ENCODE peak calls at places on chromosomes 2 and 18, in six cellular contexts. O is PC-9; C is foreskin fibroblast; H is CD8-positive, alpha-beta T cell; Q is OCI-LY7; R is effector memory CD4-positive, alpha-beta T cell. T is an unnamed sample.

GRCh38 chr2:173644146-173644545 is 289.5 kb downstream of the CDCA7 start:
- DNase-seq in O (no peak), C (peak), H (no peak), Q (no peak), R (no peak), T (no peak)

GRCh38 chr2:1635826-1636225 is 108.5 kb downstream of the PXDN start:
- DNase-seq in O (no peak), C (no peak), H (no peak), Q (no peak), R (no peak), T (no peak)

GRCh38 chr2:207469380-207469779 is 60.4 kb upstream of the CREB1 start:
- DNase-seq in O (no peak), C (no peak), H (no peak), Q (no peak), R (no peak), T (no peak)

GRCh38 chr2:60335533-60336237 is 217.8 kb downstream of the BCL11A start:
- DNase-seq in O (no peak), C (no peak), H (no peak), Q (no peak), R (no peak), T (no peak)

GRCh38 chr2:102147935-102148334 is 5.4 kb downstream of the IL1R1 start:
- DNase-seq in O (no peak), C (no peak), H (no peak), Q (no peak), R (no peak), T (peak)

GRCh38 chr18:71682591-71682990 is 861.6 kb downstream of the CBLN2 start:
- DNase-seq in O (no peak), C (no peak), H (no peak), Q (no peak), R (no peak), T (no peak)

GRCh38 chr18:67318651-67319050 is 197.9 kb downstream of the DSEL start:
- DNase-seq in O (no peak), C (peak), H (no peak), Q (no peak), R (no peak), T (no peak)

GRCh38 chr2:58870704-58871103 is 629.6 kb upstream of the FANCL start:
- DNase-seq in O (no peak), C (no peak), H (no peak), Q (peak), R (no peak), T (peak)

GRCh38 chr2:54626131-54626530 is 97.3 kb upstream of the EML6 start:
- DNase-seq in O (no peak), C (no peak), H (no peak), Q (no peak), R (no peak), T (no peak)

GRCh38 chr2:9613291-9613690 is 17.5 kb downstream of the YWHAQ start:
- DNase-seq in O (peak), C (peak), H (no peak), Q (no peak), R (no peak), T (no peak)

GRCh38 chr18:27969206-27969605 is 207.7 kb downstream of the CDH2 start:
- DNase-seq in O (no peak), C (no peak), H (no peak), Q (no peak), R (no peak), T (no peak)

GRCh38 chr2:226692521-226693126 is 107.0 kb downstream of the IRS1 start:
- DNase-seq in O (no peak), C (no peak), H (no peak), Q (no peak), R (no peak), T (no peak)

GRCh38 chr2:26523750-26524149 is 45.8 kb upstream of the OTOF start:
- DNase-seq in O (no peak), C (no peak), H (no peak), Q (no peak), R (no peak), T (no peak)

GRCh38 chr2:240326246-240326645 is 109.2 kb upstream of the GPC1 start:
- DNase-seq in O (no peak), C (no peak), H (no peak), Q (no peak), R (no peak), T (no peak)

GRCh38 chr18:13446024-13446423 is 227.5 kb downstream of the LDLRAD4 start:
- DNase-seq in O (no peak), C (no peak), H (no peak), Q (no peak), R (no peak), T (no peak)

GRCh38 chr2:64922482-64923384 is 66.5 kb upstream of the SLC1A4 start:
- DNase-seq in O (no peak), C (no peak), H (no peak), Q (peak), R (no peak), T (no peak)

GRCh38 chr2:101473911-101474751 is 781 bp downstream of the RFX8 start:
- DNase-seq in O (no peak), C (peak), H (peak), Q (no peak), R (no peak), T (no peak)

GRCh38 chr2:231519975-231520555 is 10.2 kb downstream of the NMUR1 start:
- DNase-seq in O (no peak), C (no peak), H (no peak), Q (no peak), R (no peak), T (no peak)

DNA sequence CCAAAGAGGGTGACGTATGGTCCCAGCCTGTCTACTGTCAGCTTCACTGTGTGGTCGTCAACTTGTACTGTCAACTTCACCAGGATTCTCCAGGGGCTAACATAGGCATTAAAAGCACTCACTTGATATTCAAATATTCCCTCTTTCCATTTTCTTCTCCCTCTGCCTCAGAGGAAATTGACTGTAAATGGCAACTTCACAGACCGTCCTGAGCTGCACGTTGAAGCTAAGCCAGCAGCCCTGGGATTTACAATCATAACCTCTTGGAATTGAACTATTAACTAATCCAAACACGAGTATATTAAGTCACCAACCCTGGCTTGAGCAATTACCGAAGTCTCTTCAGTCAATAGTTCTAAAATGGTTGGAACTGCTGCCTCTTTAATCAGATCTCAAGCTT is 38.5 kb downstream of the SLC4A3 start:
- DNase-seq in O (no peak), C (no peak), H (no peak), Q (no peak), R (no peak), T (no peak)
- H3K4me3 ChIP-seq in O (no peak), C (no peak), H (no peak), Q (no peak), R (no peak), T (no peak)

GRCh38 chr18:22168360-22168921 is 948 bp upstream of the GATA6 start:
- DNase-seq in O (peak), C (no peak), H (no peak), Q (no peak), R (no peak), T (no peak)
- H3K4me3 ChIP-seq in O (peak), C (peak), H (no peak), Q (no peak), R (no peak), T (no peak)

GRCh38 chr2:36380624-36381481 is 25.3 kb downstream of the CRIM1 start:
- DNase-seq in O (peak), C (peak), H (no peak), Q (no peak), R (no peak), T (no peak)
- H3K4me3 ChIP-seq in O (no peak), C (no peak), H (no peak), Q (no peak), R (no peak), T (no peak)

DNA sequence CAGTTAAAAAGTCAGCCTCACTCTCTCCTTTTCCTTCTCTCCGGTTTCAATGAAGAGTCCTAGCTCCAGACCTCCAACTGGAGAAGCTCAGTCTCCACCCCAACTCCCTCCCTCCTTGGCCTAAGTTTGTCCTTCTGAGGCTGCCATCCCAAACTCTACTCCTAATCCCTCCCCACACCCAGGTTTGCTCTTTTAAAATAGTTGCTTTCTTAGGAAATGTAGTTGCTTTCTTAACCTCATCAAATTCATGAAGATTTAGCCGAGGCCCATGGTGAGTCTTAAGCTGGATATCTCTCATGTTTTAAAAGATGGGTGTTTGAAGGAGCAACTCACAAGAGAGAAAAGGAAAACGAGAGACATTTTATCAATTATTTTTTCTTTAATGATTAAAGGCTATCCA is 937 bp upstream of the LANCL1 start:
- DNase-seq in O (no peak), C (peak), H (no peak), Q (no peak), R (no peak), T (no peak)
- H3K4me3 ChIP-seq in O (peak), C (peak), H (peak), Q (peak), R (peak), T (no peak)

GRCh38 chr2:237058423-237058822 is 27.3 kb upstream of the COPS8 start:
- DNase-seq in O (no peak), C (no peak), H (no peak), Q (peak), R (no peak), T (no peak)
- H3K4me3 ChIP-seq in O (no peak), C (no peak), H (no peak), Q (peak), R (no peak), T (peak)

GRCh38 chr18:76203552-76203951 is 291.5 kb downstream of the ZNF516 start:
- DNase-seq in O (no peak), C (no peak), H (no peak), Q (no peak), R (no peak), T (no peak)

GRCh38 chr18:76205906-76206305 is 289.1 kb downstream of the ZNF516 start:
- DNase-seq in O (no peak), C (no peak), H (no peak), Q (no peak), R (no peak), T (no peak)

DNA sequence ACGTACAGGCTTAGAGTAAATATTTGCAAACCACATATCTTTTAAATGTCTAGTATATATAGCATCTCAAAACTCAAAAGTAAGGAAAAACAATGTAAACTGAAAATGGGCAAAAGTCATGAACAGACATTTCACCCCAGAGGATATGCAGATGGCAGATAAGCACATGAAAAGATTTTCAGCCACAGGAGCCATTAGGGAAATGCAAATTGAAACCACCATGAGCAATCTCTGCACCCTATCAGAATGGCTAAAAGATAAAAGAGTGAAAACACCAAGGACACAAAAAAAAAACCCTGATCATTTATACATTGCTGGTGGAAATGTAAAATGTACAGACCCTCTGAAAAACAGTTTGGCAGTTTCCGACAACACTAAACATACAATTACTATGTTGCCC is 292.7 kb downstream of the ZNF516 start:
- DNase-seq in O (no peak), C (no peak), H (no peak), Q (no peak), R (no peak), T (no peak)
- H3K4me3 ChIP-seq in O (no peak), C (no peak), H (no peak), Q (no peak), R (no peak), T (no peak)

GRCh38 chr18:8976606-8977005 is 125.9 kb upstream of the NDUFV2 start:
- DNase-seq in O (no peak), C (no peak), H (no peak), Q (no peak), R (no peak), T (no peak)
- H3K4me3 ChIP-seq in O (no peak), C (no peak), H (no peak), Q (no peak), R (no peak), T (no peak)

DNA sequence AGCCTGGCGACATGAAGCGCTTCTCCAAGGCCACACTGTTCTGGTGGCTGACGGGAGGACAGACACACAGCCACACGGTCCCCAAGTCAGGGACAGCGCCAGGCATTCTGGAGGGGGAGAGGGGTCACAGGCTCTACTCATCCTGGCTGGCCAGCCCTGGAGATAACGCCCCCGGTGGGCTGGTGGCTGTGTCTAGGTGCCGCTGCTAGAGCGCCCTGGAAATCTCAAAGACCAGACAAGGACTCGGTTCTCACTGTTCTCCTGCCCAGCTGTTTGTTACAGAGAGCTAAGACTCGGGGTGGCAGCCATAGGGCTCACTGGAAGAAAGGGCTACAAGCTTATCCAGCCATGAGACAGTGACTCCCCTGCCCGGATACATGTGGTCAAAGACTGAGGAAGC is 72.0 kb downstream of the KCNF1 start:
- DNase-seq in O (no peak), C (no peak), H (no peak), Q (no peak), R (no peak), T (no peak)
- H3K4me3 ChIP-seq in O (no peak), C (no peak), H (no peak), Q (no peak), R (no peak), T (no peak)

GRCh38 chr2:84924173-84925106 is 19.0 kb downstream of the TMSB10 start:
- DNase-seq in O (no peak), C (no peak), H (no peak), Q (peak), R (no peak), T (peak)
- H3K4me3 ChIP-seq in O (no peak), C (no peak), H (no peak), Q (peak), R (peak), T (peak)

T was measured in GM12865.